ENCODE peak calls at places on chromosomes 7 and 10, in six cellular contexts. O, B, U, L, K and D are unnamed samples. For H3K4me1, the result is how much of the 10 kb centered on the place peaks cover.

GRCh38 chr7:30796105-30796869 is 25.1 kb downstream of the MINDY4 start:
- DNase-seq in O (no peak), B (no peak), U (no peak), L (no peak), K (no peak), D (no peak)

GRCh38 chr7:140463111-140463510 is 16.2 kb downstream of the MKRN1 start:
- DNase-seq in O (no peak), B (no peak), U (no peak), L (no peak), K (no peak), D (no peak)

GRCh38 chr7:33547880-33548279 is 357.5 kb upstream of the BMPER start:
- DNase-seq in O (no peak), B (no peak), U (no peak), L (no peak), K (no peak), D (no peak)

GRCh38 chr10:104327745-104328635 is 10.3 kb downstream of the ITPRIP start:
- DNase-seq in O (peak), B (peak), U (no peak), L (no peak), K (peak), D (peak)

GRCh38 chr7:82141427-82141826 is 302.1 kb downstream of the CACNA2D1 start:
- DNase-seq in O (no peak), B (no peak), U (no peak), L (no peak), K (no peak), D (no peak)

GRCh38 chr10:86648706-86649426 is 5.5 kb upstream of the OPN4 start:
- DNase-seq in O (peak), B (no peak), U (peak), L (peak), K (no peak), D (peak)

GRCh38 chr10:93456480-93456879 is 25.7 kb downstream of the MYOF start:
- DNase-seq in O (no peak), B (no peak), U (no peak), L (no peak), K (no peak), D (peak)

GRCh38 chr10:17006631-17007161 is 122.9 kb downstream of the CUBN start:
- DNase-seq in O (no peak), B (peak), U (no peak), L (no peak), K (no peak), D (peak)

GRCh38 chr10:87960230-87960629 is 96.8 kb downstream of the PTEN start:
- DNase-seq in O (no peak), B (no peak), U (no peak), L (no peak), K (no peak), D (no peak)

GRCh38 chr10:126565456-126565855 is 105.0 kb downstream of the C10orf90 start:
- DNase-seq in O (no peak), B (no peak), U (no peak), L (no peak), K (no peak), D (peak)

GRCh38 chr10:26386800-26387199 is 51.3 kb upstream of the APBB1IP start:
- DNase-seq in O (no peak), B (no peak), U (no peak), L (no peak), K (no peak), D (no peak)

GRCh38 chr7:92696584-92696983 is 106.4 kb upstream of the FAM133B start:
- DNase-seq in O (no peak), B (no peak), U (no peak), L (no peak), K (no peak), D (no peak)

GRCh38 chr7:52525772-52526341 is 509.6 kb upstream of the POM121L12 start:
- DNase-seq in O (no peak), B (no peak), U (no peak), L (no peak), K (no peak), D (no peak)

GRCh38 chr7:143040209-143040710 is 11.9 kb upstream of the OR6V1 start:
- DNase-seq in O (no peak), B (no peak), U (peak), L (no peak), K (no peak), D (no peak)

GRCh38 chr10:89352039-89352597 is 24.3 kb downstream of the IFIT3 start:
- DNase-seq in O (no peak), B (no peak), U (peak), L (no peak), K (no peak), D (no peak)

GRCh38 chr7:153402721-153403541 is 643.4 kb downstream of the ACTR3B start:
- DNase-seq in O (no peak), B (no peak), U (no peak), L (no peak), K (no peak), D (no peak)

GRCh38 chr7:10721289-10721688 is 252.4 kb upstream of the PHF14 start:
- DNase-seq in O (no peak), B (no peak), U (no peak), L (no peak), K (no peak), D (no peak)

GRCh38 chr10:62076872-62077271 is 175.4 kb downstream of the ARID5B start:
- DNase-seq in O (no peak), B (no peak), U (no peak), L (no peak), K (no peak), D (no peak)

GRCh38 chr10:124288928-124289921 is 129.5 kb downstream of the OAT start:
- DNase-seq in O (peak), B (no peak), U (no peak), L (no peak), K (no peak), D (peak)

GRCh38 chr10:49089789-49090595 is 25.3 kb downstream of the VSTM4 start:
- DNase-seq in O (no peak), B (no peak), U (no peak), L (no peak), K (no peak), D (no peak)

GRCh38 chr7:135889823-135890222 is 87.3 kb downstream of the MTPN start:
- DNase-seq in O (no peak), B (no peak), U (no peak), L (no peak), K (no peak), D (no peak)

GRCh38 chr10:100993986-100994708 is 5.5 kb upstream of the LZTS2 start:
- DNase-seq in O (no peak), B (no peak), U (peak), L (no peak), K (peak), D (peak)

GRCh38 chr10:5659702-5660528 is 6.5 kb downstream of the ASB13 start:
- DNase-seq in O (no peak), B (peak), U (peak), L (peak), K (peak), D (peak)

GRCh38 chr7:105806592-105807266 is 69.7 kb downstream of the ATXN7L1 start:
- DNase-seq in O (no peak), B (no peak), U (peak), L (no peak), K (peak), D (no peak)

GRCh38 chr10:133276435-133277201 is at the start of gene ADAM8:
- DNase-seq in O (peak), B (peak), U (peak), L (no peak), K (peak), D (peak)

GRCh38 chr7:157158400-157158799 is 19.7 kb downstream of the UBE3C start:
- DNase-seq in O (no peak), B (no peak), U (no peak), L (no peak), K (no peak), D (no peak)

GRCh38 chr7:54546081-54546985 is 4.2 kb downstream of the VSTM2A start:
- DNase-seq in O (peak), B (no peak), U (no peak), L (no peak), K (peak), D (peak)

GRCh38 chr10:75400769-75401568 is 595 bp downstream of the ZNF503 start:
- DNase-seq in O (peak), B (peak), U (peak), L (no peak), K (peak), D (peak)

GRCh38 chr10:122287584-122287983 is 16.5 kb downstream of the BTBD16 start:
- DNase-seq in O (no peak), B (no peak), U (no peak), L (no peak), K (no peak), D (no peak)
- H3K4me1 ChIP-seq in O (under half), B (under half), U (under half), L (under half), K (under half), D (under half)

DNA sequence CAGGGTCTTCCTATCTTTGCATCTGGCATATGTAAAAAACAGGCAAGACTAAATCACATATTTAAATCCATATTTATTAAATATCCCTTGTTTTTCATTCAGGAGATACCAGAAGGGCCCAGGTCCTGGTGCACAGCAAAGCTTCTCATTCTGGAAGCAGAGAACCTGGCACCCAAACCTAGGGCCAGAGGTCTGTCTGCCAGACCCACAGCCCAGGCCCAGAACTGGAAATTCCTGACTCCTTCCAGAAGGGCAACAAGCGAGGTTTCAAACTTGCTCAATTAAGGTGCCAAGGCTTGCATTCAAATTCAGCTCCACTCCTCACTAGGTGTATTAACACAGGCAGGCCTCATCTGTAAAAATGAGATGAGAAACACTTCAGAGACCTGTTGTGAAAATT is 4.2 kb upstream of the MYO1G start:
- DNase-seq in O (peak), B (no peak), U (no peak), L (no peak), K (no peak), D (no peak)
- H3K4me3 ChIP-seq in O (no peak), B (no peak), U (no peak), L (no peak), K (no peak), D (no peak)

DNA sequence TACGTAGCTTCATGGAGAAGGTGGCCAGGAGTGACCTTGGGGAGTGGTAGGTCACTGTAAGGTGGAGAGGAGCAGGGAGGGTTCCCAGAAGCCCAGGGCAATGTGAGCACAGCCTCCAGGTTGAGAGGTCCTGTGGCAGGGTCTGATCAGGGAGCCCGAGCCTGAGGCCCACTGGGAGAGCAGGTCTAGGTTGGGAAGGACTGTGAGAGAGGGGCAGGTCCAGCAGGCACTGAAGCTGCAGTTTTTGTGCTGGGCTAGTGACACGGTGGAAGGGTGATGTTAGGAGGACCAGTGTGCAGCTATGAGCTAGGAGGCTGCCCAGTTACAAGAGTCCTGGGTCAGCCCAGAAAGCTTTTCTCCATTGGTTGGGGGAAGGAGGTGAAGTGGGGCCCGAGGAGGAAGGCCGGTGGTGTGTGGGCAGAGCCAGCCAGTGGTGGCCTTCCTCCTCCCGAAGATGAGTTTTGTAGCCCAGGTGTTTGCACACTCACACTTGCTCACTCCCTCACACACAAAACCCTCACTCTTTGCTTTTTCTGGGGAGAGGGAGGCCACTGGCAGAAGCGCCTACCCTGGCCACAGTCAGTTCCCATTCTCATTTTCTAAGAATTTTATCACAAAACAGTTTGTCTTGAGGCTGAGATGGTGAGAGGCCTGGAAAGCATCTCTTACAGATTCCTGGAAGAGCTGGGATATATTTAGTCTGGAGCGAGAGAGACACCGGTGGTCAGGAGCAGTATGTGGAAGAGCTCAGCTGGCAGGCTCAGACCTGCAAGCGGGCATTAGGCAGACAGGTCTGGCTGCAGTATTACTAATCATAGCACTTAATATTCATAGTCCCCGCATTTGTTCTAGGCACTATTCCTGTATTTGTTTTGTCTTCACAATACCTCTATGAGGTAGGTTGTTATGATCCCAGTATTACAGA is 57.1 kb downstream of the ZNF467 start:
- DNase-seq in O (peak), B (no peak), U (no peak), L (no peak), K (no peak), D (peak)
- H3K27ac ChIP-seq in O (no peak), B (no peak), U (no peak), L (peak), K (no peak), D (no peak)

GRCh38 chr10:3759397-3759796 is 25.6 kb downstream of the KLF6 start:
- DNase-seq in O (no peak), B (no peak), U (no peak), L (no peak), K (no peak), D (no peak)

GRCh38 chr10:3761916-3762708 is 22.9 kb downstream of the KLF6 start:
- DNase-seq in O (no peak), B (no peak), U (no peak), L (no peak), K (peak), D (peak)

GRCh38 chr10:3763035-3763456 is 22.0 kb downstream of the KLF6 start:
- DNase-seq in O (no peak), B (no peak), U (peak), L (no peak), K (no peak), D (peak)

GRCh38 chr10:3760083-3760482 is 24.9 kb downstream of the KLF6 start:
- DNase-seq in O (no peak), B (no peak), U (no peak), L (no peak), K (no peak), D (peak)

GRCh38 chr10:3761111-3761686 is 23.8 kb downstream of the KLF6 start:
- DNase-seq in O (no peak), B (no peak), U (no peak), L (no peak), K (no peak), D (peak)
- H3K4me1 ChIP-seq in O (under half), B (under half), U (under half), L (under half), K (under half), D (under half)